ENCODE peak calls at places on chromosomes 12 and 14, in seven cellular contexts. One of them, this sample, is unnamed.

GRCh38 chr14:22118894-22119477 is 445.4 kb upstream of the OR4E1 start:
- DNase-seq in non-pigmented ciliary epithelial cell: peak
- DNase-seq in activated CD4-positive, alpha-beta T cell treated with anti-CD3 and anti-CD28 coated beads, Interleukin-2, amount 10 ng/mL, durations not matched to agents 7 days and 5 days: no peak
- DNase-seq in stimulated activated CD4-positive, alpha-beta T cell treated with anti-CD3 and anti-CD28 coated beads, Interleukin-1b, Interleukin-23, amount 100 ng/mL, for 24 hours: no peak
- DNase-seq in activated naive CD4-positive, alpha-beta T cell: no peak
- DNase-seq in ovary: no peak
- DNase-seq in thoracic aorta: no peak
- DNase-seq in this sample: no peak

GRCh38 chr14:22412936-22413411 is 176.1 kb downstream of the DAD1 start:
- DNase-seq in activated naive CD4-positive, alpha-beta T cell: no peak
- DNase-seq in activated CD4-positive, alpha-beta T cell treated with anti-CD3 and anti-CD28 coated beads, Interleukin-2, amount 10 ng/mL, durations not matched to agents 7 days and 5 days: no peak
- DNase-seq in thoracic aorta: no peak
- DNase-seq in non-pigmented ciliary epithelial cell: no peak
- DNase-seq in ovary: no peak
- DNase-seq in stimulated activated CD4-positive, alpha-beta T cell treated with anti-CD3 and anti-CD28 coated beads, Interleukin-1b, Interleukin-23, amount 100 ng/mL, for 24 hours: no peak
- DNase-seq in this sample: no peak

GRCh38 chr12:113214938-113215400 is 6.3 kb upstream of the TPCN1 start:
- DNase-seq in activated naive CD4-positive, alpha-beta T cell: no peak
- DNase-seq in ovary: no peak
- DNase-seq in stimulated activated CD4-positive, alpha-beta T cell treated with anti-CD3 and anti-CD28 coated beads, Interleukin-1b, Interleukin-23, amount 100 ng/mL, for 24 hours: no peak
- DNase-seq in thoracic aorta: no peak
- DNase-seq in activated CD4-positive, alpha-beta T cell treated with anti-CD3 and anti-CD28 coated beads, Interleukin-2, amount 10 ng/mL, durations not matched to agents 7 days and 5 days: peak
- DNase-seq in non-pigmented ciliary epithelial cell: peak
- DNase-seq in this sample: peak

GRCh38 chr14:80215756-80216581 is 4.7 kb upstream of the DIO2 start:
- DNase-seq in stimulated activated CD4-positive, alpha-beta T cell treated with anti-CD3 and anti-CD28 coated beads, Interleukin-1b, Interleukin-23, amount 100 ng/mL, for 24 hours: no peak
- DNase-seq in thoracic aorta: no peak
- DNase-seq in ovary: no peak
- DNase-seq in non-pigmented ciliary epithelial cell: no peak
- DNase-seq in activated naive CD4-positive, alpha-beta T cell: no peak
- DNase-seq in activated CD4-positive, alpha-beta T cell treated with anti-CD3 and anti-CD28 coated beads, Interleukin-2, amount 10 ng/mL, durations not matched to agents 7 days and 5 days: no peak
- DNase-seq in this sample: no peak

GRCh38 chr14:74314576-74314975 is 11.8 kb upstream of the ABCD4 start:
- DNase-seq in non-pigmented ciliary epithelial cell: no peak
- DNase-seq in activated naive CD4-positive, alpha-beta T cell: no peak
- DNase-seq in ovary: no peak
- DNase-seq in activated CD4-positive, alpha-beta T cell treated with anti-CD3 and anti-CD28 coated beads, Interleukin-2, amount 10 ng/mL, durations not matched to agents 7 days and 5 days: no peak
- DNase-seq in thoracic aorta: no peak
- DNase-seq in stimulated activated CD4-positive, alpha-beta T cell treated with anti-CD3 and anti-CD28 coated beads, Interleukin-1b, Interleukin-23, amount 100 ng/mL, for 24 hours: no peak
- DNase-seq in this sample: no peak

GRCh38 chr14:104436047-104436531 is 143.5 kb upstream of the C14orf180 start:
- DNase-seq in non-pigmented ciliary epithelial cell: peak
- DNase-seq in activated CD4-positive, alpha-beta T cell treated with anti-CD3 and anti-CD28 coated beads, Interleukin-2, amount 10 ng/mL, durations not matched to agents 7 days and 5 days: no peak
- DNase-seq in ovary: peak
- DNase-seq in activated naive CD4-positive, alpha-beta T cell: no peak
- DNase-seq in stimulated activated CD4-positive, alpha-beta T cell treated with anti-CD3 and anti-CD28 coated beads, Interleukin-1b, Interleukin-23, amount 100 ng/mL, for 24 hours: no peak
- DNase-seq in thoracic aorta: no peak
- DNase-seq in this sample: peak

GRCh38 chr14:36579001-36579555 is 3.3 kb downstream of the NKX2-8 start:
- DNase-seq in ovary: no peak
- DNase-seq in non-pigmented ciliary epithelial cell: no peak
- DNase-seq in activated CD4-positive, alpha-beta T cell treated with anti-CD3 and anti-CD28 coated beads, Interleukin-2, amount 10 ng/mL, durations not matched to agents 7 days and 5 days: no peak
- DNase-seq in thoracic aorta: no peak
- DNase-seq in stimulated activated CD4-positive, alpha-beta T cell treated with anti-CD3 and anti-CD28 coated beads, Interleukin-1b, Interleukin-23, amount 100 ng/mL, for 24 hours: no peak
- DNase-seq in activated naive CD4-positive, alpha-beta T cell: no peak
- DNase-seq in this sample: no peak

GRCh38 chr12:125280482-125281377 is 215.5 kb downstream of the AACS start:
- DNase-seq in non-pigmented ciliary epithelial cell: no peak
- DNase-seq in activated naive CD4-positive, alpha-beta T cell: no peak
- DNase-seq in thoracic aorta: no peak
- DNase-seq in ovary: no peak
- DNase-seq in stimulated activated CD4-positive, alpha-beta T cell treated with anti-CD3 and anti-CD28 coated beads, Interleukin-1b, Interleukin-23, amount 100 ng/mL, for 24 hours: no peak
- DNase-seq in activated CD4-positive, alpha-beta T cell treated with anti-CD3 and anti-CD28 coated beads, Interleukin-2, amount 10 ng/mL, durations not matched to agents 7 days and 5 days: no peak
- DNase-seq in this sample: peak

GRCh38 chr12:115583591-115583990 is 693.9 kb downstream of the MED13L start:
- DNase-seq in activated naive CD4-positive, alpha-beta T cell: no peak
- DNase-seq in thoracic aorta: no peak
- DNase-seq in activated CD4-positive, alpha-beta T cell treated with anti-CD3 and anti-CD28 coated beads, Interleukin-2, amount 10 ng/mL, durations not matched to agents 7 days and 5 days: no peak
- DNase-seq in ovary: no peak
- DNase-seq in stimulated activated CD4-positive, alpha-beta T cell treated with anti-CD3 and anti-CD28 coated beads, Interleukin-1b, Interleukin-23, amount 100 ng/mL, for 24 hours: no peak
- DNase-seq in non-pigmented ciliary epithelial cell: no peak
- DNase-seq in this sample: no peak

GRCh38 chr12:1936406-1937320 is 18.2 kb upstream of the CACNA2D4 start:
- DNase-seq in activated naive CD4-positive, alpha-beta T cell: no peak
- DNase-seq in ovary: peak
- DNase-seq in non-pigmented ciliary epithelial cell: peak
- DNase-seq in activated CD4-positive, alpha-beta T cell treated with anti-CD3 and anti-CD28 coated beads, Interleukin-2, amount 10 ng/mL, durations not matched to agents 7 days and 5 days: no peak
- DNase-seq in stimulated activated CD4-positive, alpha-beta T cell treated with anti-CD3 and anti-CD28 coated beads, Interleukin-1b, Interleukin-23, amount 100 ng/mL, for 24 hours: no peak
- DNase-seq in thoracic aorta: peak
- DNase-seq in this sample: no peak

GRCh38 chr14:92516966-92517350 is 3.4 kb downstream of the RIN3 start:
- DNase-seq in ovary: no peak
- DNase-seq in non-pigmented ciliary epithelial cell: no peak
- DNase-seq in stimulated activated CD4-positive, alpha-beta T cell treated with anti-CD3 and anti-CD28 coated beads, Interleukin-1b, Interleukin-23, amount 100 ng/mL, for 24 hours: no peak
- DNase-seq in activated naive CD4-positive, alpha-beta T cell: no peak
- DNase-seq in activated CD4-positive, alpha-beta T cell treated with anti-CD3 and anti-CD28 coated beads, Interleukin-2, amount 10 ng/mL, durations not matched to agents 7 days and 5 days: no peak
- DNase-seq in thoracic aorta: no peak
- DNase-seq in this sample: peak

GRCh38 chr14:58639842-58640484 is 2.2 kb downstream of the DACT1 start:
- DNase-seq in activated CD4-positive, alpha-beta T cell treated with anti-CD3 and anti-CD28 coated beads, Interleukin-2, amount 10 ng/mL, durations not matched to agents 7 days and 5 days: no peak
- DNase-seq in activated naive CD4-positive, alpha-beta T cell: no peak
- DNase-seq in ovary: no peak
- DNase-seq in stimulated activated CD4-positive, alpha-beta T cell treated with anti-CD3 and anti-CD28 coated beads, Interleukin-1b, Interleukin-23, amount 100 ng/mL, for 24 hours: no peak
- DNase-seq in non-pigmented ciliary epithelial cell: peak
- DNase-seq in thoracic aorta: no peak
- DNase-seq in this sample: no peak

GRCh38 chr14:67665886-67666285 is 8.5 kb downstream of the VTI1B start:
- DNase-seq in stimulated activated CD4-positive, alpha-beta T cell treated with anti-CD3 and anti-CD28 coated beads, Interleukin-1b, Interleukin-23, amount 100 ng/mL, for 24 hours: no peak
- DNase-seq in thoracic aorta: no peak
- DNase-seq in activated CD4-positive, alpha-beta T cell treated with anti-CD3 and anti-CD28 coated beads, Interleukin-2, amount 10 ng/mL, durations not matched to agents 7 days and 5 days: no peak
- DNase-seq in activated naive CD4-positive, alpha-beta T cell: no peak
- DNase-seq in ovary: no peak
- DNase-seq in non-pigmented ciliary epithelial cell: no peak
- DNase-seq in this sample: no peak

GRCh38 chr14:92673601-92674000 is 74.8 kb downstream of the LGMN start:
- DNase-seq in activated CD4-positive, alpha-beta T cell treated with anti-CD3 and anti-CD28 coated beads, Interleukin-2, amount 10 ng/mL, durations not matched to agents 7 days and 5 days: no peak
- DNase-seq in thoracic aorta: no peak
- DNase-seq in non-pigmented ciliary epithelial cell: no peak
- DNase-seq in stimulated activated CD4-positive, alpha-beta T cell treated with anti-CD3 and anti-CD28 coated beads, Interleukin-1b, Interleukin-23, amount 100 ng/mL, for 24 hours: no peak
- DNase-seq in ovary: no peak
- DNase-seq in activated naive CD4-positive, alpha-beta T cell: no peak
- DNase-seq in this sample: no peak

GRCh38 chr12:56688846-56689113 is 696 bp upstream of the PTGES3 start:
- DNase-seq in non-pigmented ciliary epithelial cell: no peak
- DNase-seq in activated naive CD4-positive, alpha-beta T cell: no peak
- DNase-seq in thoracic aorta: no peak
- DNase-seq in stimulated activated CD4-positive, alpha-beta T cell treated with anti-CD3 and anti-CD28 coated beads, Interleukin-1b, Interleukin-23, amount 100 ng/mL, for 24 hours: no peak
- DNase-seq in activated CD4-positive, alpha-beta T cell treated with anti-CD3 and anti-CD28 coated beads, Interleukin-2, amount 10 ng/mL, durations not matched to agents 7 days and 5 days: no peak
- DNase-seq in ovary: no peak
- DNase-seq in this sample: no peak

GRCh38 chr12:6647083-6647604 is at the start of gene ACRBP:
- DNase-seq in thoracic aorta: no peak
- DNase-seq in ovary: peak
- DNase-seq in activated naive CD4-positive, alpha-beta T cell: no peak
- DNase-seq in activated CD4-positive, alpha-beta T cell treated with anti-CD3 and anti-CD28 coated beads, Interleukin-2, amount 10 ng/mL, durations not matched to agents 7 days and 5 days: peak
- DNase-seq in stimulated activated CD4-positive, alpha-beta T cell treated with anti-CD3 and anti-CD28 coated beads, Interleukin-1b, Interleukin-23, amount 100 ng/mL, for 24 hours: no peak
- DNase-seq in non-pigmented ciliary epithelial cell: no peak
- DNase-seq in this sample: peak